ENCODE peak calls at places on chromosome 10, in six cellular contexts. K is HCT116, V is MM.1S, O is neural progenitor cell, Z is PC-3, L is SK-N-SH. W is an unnamed sample.

GRCh38 chr10:86958109-86958830 is at the start of gene SNCG:
- DNase-seq in V (no peak), O (no peak), L (no peak), Z (no peak), K (no peak), W (peak; percentile 40)

GRCh38 chr10:7787150-7787856 is 490 bp downstream of the KIN start:
- DNase-seq in Z (no peak), K (no peak), O (no peak), V (no peak), L (no peak), W (peak; percentile 76)

GRCh38 chr10:13708256-13708990 is 121.7 kb downstream of the PRPF18 start:
- DNase-seq in O (peak; percentile 38), V (no peak), L (peak; percentile 38), Z (peak; percentile 74), K (no peak), W (no peak)

GRCh38 chr10:11587860-11588259 is 23.6 kb downstream of the USP6NL start:
- DNase-seq in V (no peak), O (no peak), K (no peak), Z (peak; percentile 60), L (no peak), W (no peak)

GRCh38 chr10:104894711-104895110 is 253.6 kb downstream of the SORCS3 start:
- DNase-seq in K (no peak), V (no peak), O (no peak), Z (no peak), L (no peak), W (no peak)

GRCh38 chr10:68095176-68095575 is 14.1 kb upstream of the MYPN start:
- DNase-seq in L (no peak), V (no peak), K (no peak), Z (peak; percentile 94), O (no peak), W (peak; percentile 81)

GRCh38 chr10:132392184-132392800 is 4.7 kb upstream of the PWWP2B start:
- DNase-seq in K (no peak), Z (no peak), L (no peak), V (no peak), O (no peak), W (no peak)

GRCh38 chr10:19762026-19762425 is 54.2 kb upstream of the PLXDC2 start:
- DNase-seq in O (no peak), V (no peak), K (no peak), L (no peak), Z (no peak), W (no peak)

GRCh38 chr10:17765602-17766001 is 13.6 kb downstream of the TMEM236 start:
- DNase-seq in K (no peak), Z (no peak), O (no peak), L (no peak), V (no peak), W (no peak)

GRCh38 chr10:129767751-129768150 is 196.3 kb downstream of the EBF3 start:
- DNase-seq in K (no peak), L (no peak), O (no peak), V (no peak), Z (no peak), W (no peak)

GRCh38 chr10:7424315-7424714 is 13.5 kb upstream of the SFMBT2 start:
- DNase-seq in O (no peak), Z (no peak), V (no peak), L (no peak), K (no peak), W (no peak)

GRCh38 chr10:130175074-130175473 is 38.9 kb downstream of the GLRX3 start:
- DNase-seq in V (no peak), O (no peak), K (no peak), Z (no peak), L (no peak), W (no peak)

GRCh38 chr10:47154762-47155161 is 145.2 kb upstream of the GDF10 start:
- DNase-seq in V (no peak), Z (no peak), O (no peak), K (no peak), L (no peak), W (no peak)

GRCh38 chr10:91883549-91884542 is 25.4 kb downstream of the FGFBP3 start:
- DNase-seq in O (peak; percentile 81), L (no peak), Z (no peak), V (no peak), K (no peak), W (peak; percentile 75)

GRCh38 chr10:116287906-116288501 is 15.0 kb upstream of the GFRA1 start:
- DNase-seq in L (peak; percentile 60), Z (peak; percentile 40), K (peak; percentile 37), O (peak; percentile 60), V (peak; percentile 69), W (peak; percentile 74)

GRCh38 chr10:90222372-90222771 is 521.0 kb downstream of the KIF20B start:
- DNase-seq in Z (peak; percentile 80), O (no peak), L (no peak), V (no peak), K (peak; percentile 45), W (peak; percentile 5)
- TF ChIP-seq EZH2phosphoT487 in Z (no peak), O (no peak), L (no peak), V (no peak), K (no peak), W (no peak)

GRCh38 chr10:100886946-100887345 is 25.8 kb upstream of the SLF2 start:
- DNase-seq in Z (no peak), L (no peak), O (no peak), K (no peak), V (no peak), W (no peak)

GRCh38 chr10:100886099-100886498 is 26.7 kb upstream of the SLF2 start:
- DNase-seq in K (no peak), V (no peak), Z (no peak), O (no peak), L (no peak), W (no peak)

GRCh38 chr10:100887761-100888296 is 24.9 kb upstream of the SLF2 start:
- DNase-seq in K (no peak), V (no peak), L (no peak), O (no peak), Z (no peak), W (no peak)

GRCh38 chr10:100888957-100889356 is 23.8 kb upstream of the SLF2 start:
- DNase-seq in O (no peak), Z (no peak), K (peak; percentile 34), V (no peak), L (no peak), W (peak; percentile 31)

GRCh38 chr10:100886544-100886943 is 26.2 kb upstream of the SLF2 start:
- DNase-seq in K (no peak), Z (no peak), L (no peak), O (no peak), V (no peak), W (no peak)
- H3K9ac ChIP-seq in K (no peak overlapping the region), Z (no peak overlapping the region), L (no peak overlapping the region), O (no peak overlapping the region), V (no peak overlapping the region), W (no peak overlapping the region)

DNA sequence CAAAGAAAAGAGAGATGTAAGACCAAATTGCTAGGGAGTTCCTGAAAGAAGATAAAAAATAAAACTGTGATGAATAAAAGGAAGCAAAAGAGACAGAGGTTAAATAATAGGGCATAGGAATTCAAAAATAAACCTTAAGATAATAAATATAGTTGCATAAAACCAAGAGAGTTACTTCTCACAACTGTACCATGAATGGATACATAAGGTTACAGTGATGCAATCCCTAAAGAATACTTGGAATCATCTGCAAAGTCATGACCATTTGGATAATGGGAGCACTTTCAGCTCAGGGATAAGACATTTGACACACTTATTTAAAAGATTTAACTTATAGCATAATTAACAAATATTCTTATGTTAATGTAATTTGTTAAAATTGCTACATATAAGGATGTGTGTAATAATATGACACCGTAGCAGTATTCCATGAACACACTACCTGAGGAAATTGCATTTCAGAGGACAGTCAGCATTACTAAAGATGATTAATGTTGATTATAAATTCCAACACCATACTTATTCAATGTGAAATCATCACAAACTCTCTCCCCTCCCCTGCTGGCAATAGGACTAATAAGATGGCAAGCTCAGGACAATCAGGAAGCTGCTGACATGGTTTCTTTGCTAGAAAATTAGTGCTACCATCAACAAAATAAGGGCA is 202.1 kb upstream of the AKR1E2 start:
- DNase-seq in Z (no peak), V (no peak), O (no peak), L (no peak), K (no peak), W (peak; percentile 47)
- TF ChIP-seq EZH2phosphoT487 in Z (no peak), V (no peak), O (no peak), L (no peak), K (no peak), W (no peak)

DNA sequence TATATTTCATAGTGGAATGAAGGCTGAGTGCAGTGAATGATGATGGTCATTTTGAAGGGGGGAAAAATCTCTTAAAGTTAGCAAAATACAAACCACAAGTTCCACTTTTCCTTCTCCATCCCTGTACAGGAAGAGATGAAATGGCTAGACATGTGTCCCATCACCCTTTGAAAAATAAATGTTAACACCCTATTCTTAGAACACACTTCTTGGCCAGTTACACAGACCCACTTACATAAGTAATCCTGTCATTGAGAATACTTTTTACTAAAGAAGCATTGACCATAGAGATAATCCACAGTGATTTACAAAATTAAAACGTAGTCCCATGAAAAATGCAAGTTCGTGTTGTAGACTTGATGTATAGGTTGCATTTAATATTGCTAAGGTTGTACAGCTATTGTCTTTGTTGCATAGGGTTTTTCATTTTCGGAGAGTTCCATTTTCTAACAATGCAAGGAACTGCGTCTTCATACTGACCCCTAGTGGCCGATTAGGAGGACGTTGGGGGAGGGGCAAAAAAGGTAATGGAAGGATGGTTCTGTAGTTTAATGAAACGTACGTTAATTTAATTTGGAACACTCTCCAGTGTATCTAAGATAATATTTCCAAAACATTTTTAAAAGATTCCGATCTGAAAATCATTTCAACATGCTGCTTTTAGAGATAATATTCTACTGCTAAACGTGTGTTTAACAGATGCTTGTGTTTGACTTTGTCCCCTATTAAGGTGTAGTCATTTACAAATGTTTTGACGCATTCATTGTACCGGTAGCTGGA is 60.9 kb downstream of the ARMC3 start:
- DNase-seq in O (peak; percentile 81), Z (peak; percentile 73), V (peak; percentile 69), K (peak; percentile 57), L (peak; percentile 72), W (peak; percentile 78)
- H3K9ac ChIP-seq in O (no peak overlapping the region), Z (no peak overlapping the region), V (no peak overlapping the region), K (no peak overlapping the region), L (no peak overlapping the region), W (no peak overlapping the region)

GRCh38 chr10:95847007-95847406 is 60.8 kb upstream of the CC2D2B start:
- DNase-seq in L (no peak), K (no peak), O (no peak), V (no peak), Z (no peak), W (no peak)

GRCh38 chr10:95845411-95845810 is 62.4 kb upstream of the CC2D2B start:
- DNase-seq in Z (no peak), V (no peak), L (no peak), O (no peak), K (no peak), W (no peak)

GRCh38 chr10:95850791-95851190 is 57.0 kb upstream of the CC2D2B start:
- DNase-seq in O (no peak), L (no peak), K (no peak), Z (no peak), V (no peak), W (peak; percentile 34)
- TF ChIP-seq EZH2phosphoT487 in O (no peak), L (no peak), K (no peak), Z (no peak), V (no peak), W (no peak)

DNA sequence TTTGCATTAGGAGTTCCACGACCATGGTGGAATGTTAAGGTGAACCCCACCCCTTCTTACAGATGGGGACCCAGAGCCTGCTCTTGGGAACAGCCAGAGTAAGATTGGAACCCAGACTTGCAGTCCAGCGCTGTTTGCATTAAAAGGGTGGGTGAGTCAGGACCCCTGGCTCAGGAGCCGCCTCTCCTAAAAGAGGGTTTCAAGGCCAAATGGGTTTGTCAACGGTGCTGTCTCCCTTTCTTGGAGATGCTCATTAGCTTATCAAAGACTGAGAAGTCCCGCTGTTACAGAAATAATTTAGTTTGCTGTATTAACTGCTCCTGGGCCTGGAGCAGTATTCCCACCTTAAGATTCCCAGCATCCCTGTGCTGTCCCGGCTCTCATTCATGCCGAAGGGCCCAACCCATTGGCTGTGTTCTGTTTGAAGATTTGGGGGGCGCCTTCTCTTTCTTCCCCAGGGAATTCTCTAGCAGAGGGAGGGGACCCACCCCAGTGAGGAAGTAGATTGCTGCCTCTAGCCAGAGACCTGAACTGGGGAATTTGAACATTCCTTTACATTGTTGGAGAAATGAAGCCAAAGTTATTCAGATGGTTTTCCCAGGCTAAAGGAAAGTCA is 1.8 kb downstream of the MARVELD1 start:
- DNase-seq in K (no peak), Z (no peak), V (no peak), L (no peak), O (peak; percentile 25), W (peak; percentile 56)
- H3K9ac ChIP-seq in K (peak overlapping the region; percentile 94), Z (peak overlapping the region; percentile 79), V (no peak overlapping the region), L (peak overlapping the region; percentile 86), O (no peak overlapping the region), W (peak overlapping the region; percentile 97)

W was measured in GM23248.